ENCODE peak calls at places on chromosomes 16 and 17, in four cellular contexts. One of them, this sample, is unnamed.

GRCh38 chr16:12293017-12293618 is 316.6 kb downstream of the SNX29 start:
- DNase-seq in stomach: no peak
- DNase-seq in GM23248: no peak
- DNase-seq in SK-N-DZ: no peak
- DNase-seq in this sample: no peak

GRCh38 chr16:11597268-11597690 is 10.6 kb upstream of the LITAF start:
- DNase-seq in stomach: no peak
- DNase-seq in GM23248: peak; percentile 50
- DNase-seq in SK-N-DZ: no peak
- DNase-seq in this sample: no peak

GRCh38 chr17:9244066-9245052 is 223.0 kb downstream of the NTN1 start:
- DNase-seq in stomach: peak; percentile 36
- DNase-seq in GM23248: peak; percentile 82
- DNase-seq in SK-N-DZ: no peak
- DNase-seq in this sample: no peak

GRCh38 chr16:3000540-3000939 is 12.2 kb upstream of the CLDN9 start:
- DNase-seq in stomach: no peak
- DNase-seq in GM23248: no peak
- DNase-seq in SK-N-DZ: no peak
- DNase-seq in this sample: no peak

GRCh38 chr16:57893559-57894389 is 77.2 kb downstream of the CNGB1 start:
- DNase-seq in stomach: no peak
- DNase-seq in GM23248: peak; percentile 82
- DNase-seq in SK-N-DZ: no peak
- DNase-seq in this sample: no peak

GRCh38 chr17:75159196-75160031 is 5.1 kb upstream of the JPT1 start:
- DNase-seq in stomach: peak; percentile 25
- DNase-seq in GM23248: peak; percentile 52
- DNase-seq in SK-N-DZ: no peak
- DNase-seq in this sample: no peak

GRCh38 chr16:79439866-79440265 is 160.7 kb downstream of the MAF start:
- DNase-seq in stomach: no peak
- DNase-seq in GM23248: no peak
- DNase-seq in SK-N-DZ: no peak
- DNase-seq in this sample: no peak

GRCh38 chr17:78933959-78934568 is 8.9 kb upstream of the TIMP2 start:
- DNase-seq in stomach: peak; percentile 96
- DNase-seq in GM23248: peak; percentile 97
- DNase-seq in SK-N-DZ: peak; percentile 93
- DNase-seq in this sample: peak; percentile 53

GRCh38 chr17:81802048-81802758 is 1.7 kb upstream of the GCGR start:
- DNase-seq in stomach: no peak
- DNase-seq in GM23248: no peak
- DNase-seq in SK-N-DZ: no peak
- DNase-seq in this sample: no peak

GRCh38 chr16:26644912-26645543 is 421.7 kb upstream of the C16orf82 start:
- DNase-seq in stomach: no peak
- DNase-seq in GM23248: no peak
- DNase-seq in SK-N-DZ: no peak
- DNase-seq in this sample: no peak

GRCh38 chr17:38794221-38794620 is 5.1 kb downstream of the PIP4K2B start:
- DNase-seq in stomach: no peak
- DNase-seq in GM23248: no peak
- DNase-seq in SK-N-DZ: no peak
- DNase-seq in this sample: no peak

GRCh38 chr17:10102817-10103216 is 95.6 kb downstream of the GAS7 start:
- DNase-seq in stomach: no peak
- DNase-seq in GM23248: no peak
- DNase-seq in SK-N-DZ: no peak
- DNase-seq in this sample: no peak

GRCh38 chr16:15440852-15441251 is 6.5 kb downstream of the BMERB1 start:
- DNase-seq in stomach: no peak
- DNase-seq in GM23248: peak; percentile 92
- DNase-seq in SK-N-DZ: no peak
- DNase-seq in this sample: no peak

GRCh38 chr16:20871935-20872815 is 28.0 kb downstream of the DCUN1D3 start:
- DNase-seq in stomach: no peak
- DNase-seq in GM23248: no peak
- DNase-seq in SK-N-DZ: no peak
- DNase-seq in this sample: no peak

GRCh38 chr17:3951420-3951819 is 12.8 kb downstream of the ATP2A3 start:
- DNase-seq in stomach: no peak
- DNase-seq in GM23248: no peak
- DNase-seq in SK-N-DZ: no peak
- DNase-seq in this sample: no peak

GRCh38 chr16:49859139-49859947 is 3.4 kb upstream of the ZNF423 start:
- DNase-seq in stomach: no peak
- DNase-seq in GM23248: peak; percentile 45
- DNase-seq in SK-N-DZ: no peak
- DNase-seq in this sample: no peak

GRCh38 chr16:58222532-58223316 is 24.8 kb upstream of the CSNK2A2 start:
- DNase-seq in stomach: no peak
- DNase-seq in GM23248: peak; percentile 49
- DNase-seq in SK-N-DZ: no peak
- DNase-seq in this sample: no peak

GRCh38 chr17:7634384-7634783 is 4.4 kb downstream of the SHBG start:
- DNase-seq in stomach: no peak
- DNase-seq in GM23248: peak; percentile 54
- DNase-seq in SK-N-DZ: peak; percentile 83
- DNase-seq in this sample: no peak

GRCh38 chr17:4249452-4250029 is 14.2 kb downstream of the ANKFY1 start:
- DNase-seq in stomach: no peak
- DNase-seq in GM23248: peak; percentile 70
- DNase-seq in SK-N-DZ: peak; percentile 41
- DNase-seq in this sample: no peak

GRCh38 chr17:75400326-75400939 is 5.0 kb downstream of the GRB2 start:
- DNase-seq in stomach: no peak
- DNase-seq in GM23248: no peak
- DNase-seq in SK-N-DZ: no peak
- DNase-seq in this sample: no peak